ENCODE peak calls at places on chromosomes 4 and X, in eight cellular contexts. Z is esophagus squamous epithelium, Q is transverse colon, D is GM12892, L is ovary, O is K562, E is heart left ventricle, J is NB4. T is an unnamed sample.

GRCh38 chr4:136687596-136687995 is 844.7 kb downstream of the PCDH18 start:
- DNase-seq in Z (no peak), Q (no peak), D (no peak), L (no peak), O (no peak), E (no peak), J (no peak), T (no peak)

GRCh38 chr4:166012129-166013078 is 139.4 kb downstream of the TLL1 start:
- DNase-seq in Z (no peak), Q (no peak), D (no peak), L (no peak), O (no peak), E (no peak), J (no peak), T (no peak)

GRCh38 chrX:57929373-57929772 is 19.1 kb upstream of the ZXDA start:
- DNase-seq in Z (no peak), Q (no peak), D (no peak), L (no peak), O (peak), E (no peak), J (peak), T (no peak)

GRCh38 chr4:153679476-153679875 is 4.6 kb upstream of the TLR2 start:
- DNase-seq in Z (no peak), Q (no peak), D (no peak), L (no peak), O (no peak), E (no peak), J (no peak), T (no peak)

GRCh38 chr4:139014391-139015268 is 951 bp upstream of the NOCT start:
- DNase-seq in Z (no peak), Q (no peak), D (peak), L (no peak), O (peak), E (peak), J (peak), T (peak)

GRCh38 chrX:134764202-134764785 is 106.0 kb upstream of the PLAC1 start:
- DNase-seq in Z (no peak), Q (no peak), D (no peak), L (no peak), O (peak), E (no peak), J (peak), T (peak)

GRCh38 chr4:73607375-73608026 is 12.7 kb downstream of the RASSF6 start:
- DNase-seq in Z (no peak), Q (no peak), D (no peak), L (no peak), O (no peak), E (no peak), J (no peak), T (no peak)

GRCh38 chr4:83964996-83965541 is 429.2 kb downstream of the GPAT3 start:
- DNase-seq in Z (no peak), Q (no peak), D (no peak), L (no peak), O (peak), E (no peak), J (peak), T (no peak)

GRCh38 chr4:48196758-48197504 is 62.9 kb upstream of the TXK start:
- DNase-seq in Z (no peak), Q (no peak), D (no peak), L (no peak), O (no peak), E (no peak), J (no peak), T (no peak)

GRCh38 chr4:110623710-110624015 is 786 bp upstream of the PITX2 start:
- DNase-seq in Z (no peak), Q (no peak), D (no peak), L (no peak), O (no peak), E (no peak), J (no peak), T (no peak)

GRCh38 chrX:15674514-15674898 is 9.9 kb upstream of the CLTRN start:
- DNase-seq in Z (no peak), Q (peak), D (no peak), L (peak), O (peak), E (peak), J (peak), T (peak)

GRCh38 chr4:183200453-183200852 is 101.4 kb downstream of the WWC2 start:
- DNase-seq in Z (no peak), Q (peak), D (no peak), L (peak), O (no peak), E (peak), J (no peak), T (peak)

GRCh38 chr4:87423313-87424031 is 1.1 kb downstream of the NUDT9 start:
- DNase-seq in Z (no peak), Q (no peak), D (no peak), L (no peak), O (peak), E (no peak), J (peak), T (no peak)

GRCh38 chr4:26813698-26814097 is 46.9 kb upstream of the STIM2 start:
- DNase-seq in Z (no peak), Q (no peak), D (no peak), L (no peak), O (no peak), E (peak), J (no peak), T (no peak)

GRCh38 chrX:33923262-33923661 is 208.9 kb downstream of the FAM47A start:
- DNase-seq in Z (no peak), Q (no peak), D (no peak), L (no peak), O (no peak), E (no peak), J (no peak), T (no peak)

GRCh38 chr4:113300384-113301011 is 251.0 kb downstream of the ANK2 start:
- DNase-seq in Z (no peak), Q (no peak), D (no peak), L (no peak), O (no peak), E (peak), J (no peak), T (peak)

GRCh38 chrX:110159235-110159634 is 156.3 kb downstream of the TMEM164 start:
- DNase-seq in Z (no peak), Q (no peak), D (no peak), L (no peak), O (peak), E (no peak), J (no peak), T (no peak)

GRCh38 chrX:43939187-43939926 is 33.8 kb downstream of the NDP start:
- DNase-seq in Z (no peak), Q (no peak), D (no peak), L (no peak), O (no peak), E (no peak), J (no peak), T (no peak)

GRCh38 chrX:65866146-65866545 is 173.7 kb downstream of the VSIG4 start:
- DNase-seq in Z (no peak), Q (no peak), D (no peak), L (no peak), O (no peak), E (no peak), J (no peak), T (no peak)

GRCh38 chr4:56755901-56756300 is 65.6 kb downstream of the SPINK2 start:
- DNase-seq in Z (no peak), Q (no peak), D (no peak), L (no peak), O (no peak), E (no peak), J (no peak), T (no peak)

GRCh38 chrX:87621697-87622096 is 104.1 kb downstream of the KLHL4 start:
- DNase-seq in Z (no peak), Q (no peak), D (no peak), L (no peak), O (peak), E (no peak), J (no peak), T (no peak)

GRCh38 chr4:154004450-154004849 is 215.6 kb upstream of the SFRP2 start:
- DNase-seq in Z (no peak), Q (no peak), D (no peak), L (no peak), O (no peak), E (no peak), J (no peak), T (no peak)

GRCh38 chr4:82293304-82293703 is 80.5 kb downstream of the HNRNPD start:
- DNase-seq in Z (no peak), Q (no peak), D (no peak), L (no peak), O (no peak), E (no peak), J (peak), T (no peak)

GRCh38 chr4:107133965-107134364 is 97.9 kb upstream of the DKK2 start:
- DNase-seq in Z (no peak), Q (no peak), D (no peak), L (no peak), O (no peak), E (no peak), J (no peak), T (no peak)

GRCh38 chrX:73577368-73577767 is 14.4 kb downstream of the CHIC1 start:
- DNase-seq in Z (no peak), Q (no peak), D (no peak), L (no peak), O (no peak), E (no peak), J (no peak), T (no peak)

DNA sequence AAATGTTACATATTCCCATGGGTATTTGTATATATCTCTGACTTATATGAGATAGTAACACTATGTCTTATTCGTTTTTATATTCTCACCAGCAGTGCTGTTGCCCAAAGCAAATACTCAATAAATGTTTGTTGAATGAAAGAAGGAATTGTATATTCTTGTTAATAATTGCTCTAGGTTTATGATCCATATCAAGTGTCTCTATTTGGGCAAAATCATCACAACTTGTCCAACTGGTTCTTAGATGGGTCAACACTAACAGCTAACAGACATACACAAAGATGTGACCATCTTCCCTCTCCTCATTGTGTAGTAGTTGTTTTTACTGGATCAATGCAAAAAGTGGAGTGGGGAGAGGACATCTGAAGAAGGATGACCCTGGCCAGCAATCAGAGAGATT is 6.6 kb upstream of the APLN start:
- DNase-seq in Z (no peak), Q (no peak), D (no peak), L (no peak), O (no peak), E (no peak), J (no peak), T (no peak)
- TF ChIP-seq POLR2A in Z (no peak), Q (no peak), D (no peak), L (no peak), O (no peak), E (no peak), J (no peak), T (no peak)

DNA sequence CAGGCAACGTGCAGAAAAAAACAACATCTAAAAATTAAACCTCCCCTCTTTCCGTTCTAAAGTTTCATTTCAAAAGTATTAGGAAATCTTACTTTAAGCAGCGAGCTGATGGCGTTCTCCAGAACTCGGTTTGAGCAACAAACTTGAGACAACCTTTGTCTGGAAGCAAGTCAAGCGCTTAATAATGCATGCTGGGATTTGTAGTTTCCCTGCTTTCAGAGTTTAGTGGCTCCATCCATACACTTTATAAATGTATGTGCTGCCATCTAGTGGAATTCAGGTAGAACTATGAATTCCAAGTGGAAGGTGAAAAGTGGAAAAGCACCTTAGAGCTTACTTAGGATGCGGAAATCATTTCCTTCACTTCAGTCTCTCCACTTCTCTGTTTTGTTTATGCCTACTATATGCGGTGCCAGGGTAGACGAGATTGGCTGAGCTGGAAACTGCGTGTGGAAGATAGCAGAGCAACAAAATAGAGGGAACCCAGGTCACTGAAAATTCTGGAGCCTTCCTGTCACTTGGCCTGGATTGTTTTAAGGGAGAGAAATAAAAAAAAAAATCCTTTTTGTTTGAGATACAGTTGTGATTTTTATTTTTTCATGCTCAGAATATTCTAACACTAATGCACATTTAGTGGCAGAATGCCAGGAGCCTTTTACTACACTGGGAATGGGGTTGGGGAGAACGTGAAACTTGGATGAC is at the start of gene BDH2:
- DNase-seq in Z (no peak), Q (peak), D (no peak), L (peak), O (peak), E (peak), J (peak), T (peak)
- TF ChIP-seq POLR2A in Z (no peak), Q (peak), D (no peak), L (peak), O (no peak), E (no peak), J (no peak), T (no peak)

GRCh38 chr4:53535567-53535966 is 55.7 kb downstream of the LNX1 start:
- DNase-seq in Z (no peak), Q (no peak), D (no peak), L (no peak), O (no peak), E (no peak), J (peak), T (no peak)
- TF ChIP-seq POLR2A in Z (no peak), Q (no peak), D (no peak), L (no peak), O (no peak), E (no peak), J (no peak), T (no peak)

DNA sequence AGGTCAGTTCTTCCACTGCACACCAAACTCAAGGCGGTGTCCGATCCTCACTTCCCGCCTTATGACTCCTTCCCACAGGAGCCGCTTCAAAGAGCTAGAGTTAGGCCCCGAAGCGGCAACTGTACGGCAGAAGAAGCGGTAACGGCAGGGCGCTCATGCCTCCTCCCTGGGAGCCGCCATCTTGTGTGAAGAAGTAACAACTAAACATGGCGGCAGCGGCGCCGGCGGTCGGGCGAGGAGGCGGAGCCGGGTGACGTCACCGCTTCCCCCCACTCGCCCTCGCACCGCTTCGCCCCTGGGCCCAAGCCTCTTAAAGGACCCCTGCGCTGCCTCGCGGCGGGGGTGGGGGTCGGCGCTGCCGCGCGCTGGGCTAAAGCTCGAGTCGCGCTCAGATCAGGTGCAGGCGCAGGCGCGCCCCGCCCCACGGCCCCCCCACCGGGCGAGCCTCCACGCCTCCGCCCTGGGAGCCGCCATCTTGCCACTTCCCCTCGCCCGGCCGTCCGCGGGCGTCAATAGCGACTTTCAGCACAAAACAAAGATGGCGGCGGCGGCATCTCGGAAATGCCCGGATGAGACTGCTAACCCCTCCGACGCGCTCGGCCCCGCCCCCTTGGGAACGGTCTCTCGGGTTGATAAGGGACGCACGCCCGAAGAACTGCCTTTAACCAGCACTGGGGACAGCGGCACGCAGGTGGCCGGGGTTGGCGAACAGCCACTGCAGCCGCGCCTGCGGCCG is at the start of gene HCFC1:
- DNase-seq in Z (peak), Q (peak), D (peak), L (peak), O (peak), E (peak), J (peak), T (peak)
- TF ChIP-seq POLR2A in Z (no peak), Q (no peak), D (peak), L (peak), O (peak), E (peak), J (peak), T (peak)

DNA sequence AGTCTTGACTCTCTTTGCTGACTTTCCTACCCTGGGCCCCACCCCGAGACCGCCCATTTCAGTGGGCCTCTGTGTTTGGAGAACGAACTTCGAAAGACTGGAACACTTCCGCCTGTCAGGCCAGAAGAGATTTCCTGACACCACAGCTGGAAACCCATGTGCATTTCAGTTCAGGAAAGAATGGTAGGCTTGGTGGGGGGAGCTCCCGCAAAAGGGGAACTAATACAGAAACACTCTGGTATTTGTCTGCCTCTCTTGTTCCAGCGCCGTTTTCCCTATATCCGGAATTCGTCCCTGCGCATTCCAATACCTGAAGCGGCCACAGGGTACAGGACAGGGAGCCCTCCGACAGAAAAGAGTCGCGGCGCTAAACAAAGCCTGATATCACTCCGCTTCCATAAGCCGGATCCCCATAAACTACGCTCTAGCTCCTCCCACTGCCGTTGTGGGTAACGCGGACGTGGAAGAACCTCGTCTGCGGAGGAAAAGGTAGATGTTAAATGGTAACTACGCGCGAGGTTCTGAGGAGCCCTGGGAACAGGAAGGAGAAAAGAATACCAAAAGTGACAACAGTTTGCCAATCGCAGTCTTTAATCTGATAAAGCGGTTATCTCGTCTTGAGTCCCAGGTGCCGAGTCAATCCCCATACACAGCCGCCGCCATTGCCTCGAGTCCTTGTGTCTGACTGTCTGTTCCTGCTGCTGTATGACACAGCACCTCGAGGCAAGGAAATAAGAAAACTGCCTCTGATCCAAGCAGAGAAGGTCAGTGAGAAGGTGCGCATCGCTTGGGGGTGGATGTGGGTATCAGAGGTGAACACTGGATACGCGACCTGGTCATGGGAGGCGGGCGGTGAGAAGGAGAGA is at the start of gene ARMCX5:
- DNase-seq in Z (peak), Q (peak), D (no peak), L (peak), O (peak), E (peak), J (peak), T (peak)
- TF ChIP-seq POLR2A in Z (no peak), Q (peak), D (peak), L (peak), O (peak), E (peak), J (no peak), T (peak)

T was measured in H54.